ENCODE peak calls at places on chromosomes 16 and 17, in nine cellular contexts. I is non-pigmented ciliary epithelial cell; Z is stimulated activated CD8-positive, alpha-beta memory T cell treated with anti-CD3 and anti-CD28 coated beads, Interleukin-12 subunit alpha, Interleukin-12 subunit beta, amount 100 ng/mL, for 4 hours; J is CD4-positive, alpha-beta memory T cell; F is natural killer cell treated with Interleukin-12 subunit alpha and Interleukin-12 subunit beta and Interleukin-15 and Interleukin-18, amount 100 ng/mL, for 72 hours; R is AG09319; E is activated CD4-positive, alpha-beta T cell treated with anti-CD3 and anti-CD28 coated beads for 48 hours; S is effector memory CD8-positive, alpha-beta T cell; N is cardiac muscle cell. P is an unnamed sample.

GRCh38 chr16:4988647-4989046 is 30.5 kb downstream of the SEC14L5 start:
- DNase-seq in I (no peak), J (no peak), N (no peak), R (no peak), S (no peak), F (no peak), E (no peak), Z (no peak), P (no peak)

GRCh38 chr16:30173054-30173453 is 10.3 kb upstream of the CORO1A start:
- DNase-seq in I (no peak), R (no peak), F (no peak), S (no peak), E (no peak), N (no peak), Z (no peak), J (no peak), P (no peak)

GRCh38 chr17:9676084-9676483 is 30.8 kb downstream of the USP43 start:
- DNase-seq in Z (no peak), F (no peak), R (no peak), N (no peak), E (no peak), I (no peak), S (no peak), J (no peak), P (no peak)

GRCh38 chr17:40115101-40115436 is 6.7 kb upstream of the MSL1 start:
- DNase-seq in F (no peak), Z (no peak), R (no peak), N (no peak), S (no peak), I (no peak), J (no peak), E (no peak), P (no peak)

GRCh38 chr17:17633310-17633709 is 41.8 kb upstream of the PEMT start:
- DNase-seq in Z (no peak), S (no peak), N (no peak), F (no peak), I (no peak), R (no peak), E (no peak), J (no peak), P (no peak)

GRCh38 chr16:23694707-23695373 is 16.2 kb downstream of the PLK1 start:
- DNase-seq in J (no peak), S (no peak), Z (no peak), F (no peak), R (no peak), I (no peak), E (no peak), N (peak), P (no peak)

GRCh38 chr17:17408236-17408794 is 68.5 kb upstream of the MED9 start:
- DNase-seq in E (no peak), N (no peak), S (no peak), J (no peak), I (no peak), R (peak), Z (no peak), F (no peak), P (no peak)

GRCh38 chr17:7113273-7114071 is 1.1 kb downstream of the ASGR2 start:
- DNase-seq in J (no peak), R (no peak), Z (no peak), F (no peak), S (no peak), N (no peak), I (no peak), E (no peak), P (no peak)

GRCh38 chr17:28747046-28747691 is 3.4 kb downstream of the TRAF4 start:
- DNase-seq in N (no peak), S (no peak), J (no peak), I (no peak), E (no peak), Z (no peak), R (no peak), F (no peak), P (peak)

GRCh38 chr17:80122926-80123505 is 21.6 kb downstream of the GAA start:
- DNase-seq in S (no peak), F (no peak), J (no peak), Z (no peak), N (no peak), E (no peak), I (no peak), R (no peak), P (no peak)

GRCh38 chr17:43169561-43170139 is 1.4 kb upstream of the NBR1 start:
- DNase-seq in J (no peak), E (peak), R (no peak), N (no peak), F (no peak), S (no peak), Z (no peak), I (no peak), P (peak)

GRCh38 chr17:76088868-76089576 is 10.0 kb downstream of the ZACN start:
- DNase-seq in N (no peak), R (no peak), I (no peak), S (no peak), Z (no peak), E (no peak), F (no peak), J (no peak), P (no peak)

GRCh38 chr17:41615454-41615853 is 2.9 kb upstream of the KRT16 start:
- DNase-seq in N (no peak), R (no peak), E (no peak), J (no peak), I (no peak), Z (no peak), S (no peak), F (no peak), P (no peak)

GRCh38 chr16:85809645-85810044 is 10.2 kb downstream of the COX4I1 start:
- DNase-seq in N (no peak), J (no peak), E (no peak), R (no peak), Z (no peak), S (no peak), I (no peak), F (no peak), P (no peak)

GRCh38 chr17:74605361-74605760 is 13.3 kb upstream of the CD300LD start:
- DNase-seq in Z (no peak), N (no peak), E (no peak), F (no peak), S (no peak), I (no peak), R (peak), J (no peak), P (no peak)

GRCh38 chr16:66222756-66223155 is 143.7 kb upstream of the CDH5 start:
- DNase-seq in E (no peak), F (no peak), I (no peak), N (no peak), R (no peak), J (no peak), Z (no peak), S (no peak), P (no peak)

GRCh38 chr17:14580494-14580893 is 279.6 kb downstream of the HS3ST3B1 start:
- DNase-seq in Z (no peak), S (no peak), J (no peak), E (no peak), N (no peak), F (no peak), R (no peak), I (no peak), P (no peak)

GRCh38 chr16:55294947-55295346 is 29.1 kb upstream of the IRX6 start:
- DNase-seq in N (peak), I (no peak), F (no peak), S (no peak), Z (no peak), J (no peak), E (no peak), R (no peak), P (no peak)

GRCh38 chr17:35467824-35468223 is 19.3 kb upstream of the SLFN13 start:
- DNase-seq in N (no peak), F (no peak), J (peak), I (no peak), E (no peak), S (peak), R (no peak), Z (no peak), P (no peak)

GRCh38 chr17:40068917-40069750 is 6.4 kb downstream of the THRA start:
- DNase-seq in S (peak), Z (peak), R (peak), J (peak), I (no peak), F (peak), N (peak), E (peak), P (peak)

GRCh38 chr17:57511475-57512123 is 233.5 kb downstream of the CCDC182 start:
- DNase-seq in E (no peak), J (no peak), I (no peak), N (no peak), R (no peak), F (no peak), Z (no peak), S (no peak), P (no peak)

GRCh38 chr16:58684354-58685083 is at the start of gene SLC38A7:
- DNase-seq in I (peak), J (peak), N (peak), R (peak), E (peak), F (peak), S (peak), Z (peak), P (peak)

GRCh38 chr17:2904135-2904534 is 107.9 kb downstream of the RAP1GAP2 start:
- DNase-seq in N (no peak), I (no peak), Z (no peak), S (no peak), R (no peak), J (no peak), F (no peak), E (no peak), P (peak)

GRCh38 chr16:82735176-82735575 is 108.4 kb downstream of the CDH13 start:
- DNase-seq in N (peak), Z (no peak), F (no peak), I (no peak), E (no peak), S (no peak), R (no peak), J (no peak), P (no peak)

GRCh38 chr17:30363715-30364202 is 15.0 kb upstream of the CPD start:
- DNase-seq in R (no peak), S (peak), E (peak), F (peak), N (no peak), Z (peak), I (no peak), J (peak), P (no peak)

GRCh38 chr17:49834118-49834743 is 13.6 kb downstream of the TAC4 start:
- DNase-seq in R (no peak), I (peak), J (no peak), F (no peak), N (no peak), S (no peak), E (no peak), Z (no peak), P (no peak)

GRCh38 chr17:67151717-67152116 is 93.3 kb downstream of the HELZ start:
- DNase-seq in R (no peak), S (no peak), Z (no peak), N (no peak), F (no peak), E (no peak), I (peak), J (no peak), P (no peak)

GRCh38 chr17:223723-224471 is 42.4 kb upstream of the DOC2B start:
- DNase-seq in I (no peak), N (no peak), F (no peak), Z (no peak), E (no peak), S (no peak), R (no peak), J (no peak), P (peak)

GRCh38 chr17:5135726-5136579 is 20.1 kb downstream of the USP6 start:
- DNase-seq in Z (no peak), R (no peak), J (no peak), N (no peak), I (no peak), F (no peak), S (no peak), E (no peak), P (no peak)

GRCh38 chr16:77172964-77173363 is 18.0 kb upstream of the MON1B start:
- DNase-seq in E (no peak), F (no peak), J (no peak), R (no peak), I (no peak), S (no peak), N (no peak), Z (no peak), P (no peak)

P was measured in pancreas.